ENCODE peak calls at places on chromosomes 11 and 22, in five cellular contexts. V is OCI-LY7, K is uterus, M is body of pancreas, U is tibial nerve. F is an unnamed sample. For H3K9me3 and H3K36me3, the result is how much of the 10 kb centered on the place peaks cover.

GRCh38 chr11:111733009-111733408 is 33.2 kb downstream of the PPP2R1B start:
- DNase-seq in U (no peak), K (peak), M (no peak), V (no peak), F (no peak)

GRCh38 chr22:39352301-39352867 is 2.6 kb downstream of the SYNGR1 start:
- DNase-seq in V (no peak), K (no peak), M (no peak), U (no peak), F (no peak)

GRCh38 chr11:83070878-83071640 is 638 bp downstream of the RAB30 start:
- DNase-seq in U (peak), K (peak), V (no peak), M (peak), F (peak)

GRCh38 chr22:19488884-19489843 is 9.4 kb downstream of the CDC45 start:
- DNase-seq in U (no peak), V (no peak), M (no peak), K (no peak), F (no peak)

GRCh38 chr11:122645847-122646246 is 9.7 kb upstream of the UBASH3B start:
- DNase-seq in K (no peak), V (no peak), M (no peak), U (no peak), F (no peak)

GRCh38 chr11:127521413-127521812 is 520.8 kb upstream of the KIRREL3 start:
- DNase-seq in U (no peak), M (no peak), V (no peak), K (no peak), F (no peak)

GRCh38 chr11:34588701-34589100 is 32.2 kb upstream of the EHF start:
- DNase-seq in M (no peak), V (no peak), U (no peak), K (no peak), F (no peak)

GRCh38 chr11:59224419-59224928 is 11.7 kb upstream of the MPEG1 start:
- DNase-seq in K (no peak), V (no peak), M (no peak), U (no peak), F (no peak)

GRCh38 chr11:28461338-28461737 is 353.1 kb downstream of the METTL15 start:
- DNase-seq in K (no peak), M (no peak), V (no peak), U (no peak), F (no peak)

GRCh38 chr11:93820085-93820710 is 30.2 kb downstream of the VSTM5 start:
- DNase-seq in K (no peak), V (no peak), M (no peak), U (no peak), F (no peak)

DNA sequence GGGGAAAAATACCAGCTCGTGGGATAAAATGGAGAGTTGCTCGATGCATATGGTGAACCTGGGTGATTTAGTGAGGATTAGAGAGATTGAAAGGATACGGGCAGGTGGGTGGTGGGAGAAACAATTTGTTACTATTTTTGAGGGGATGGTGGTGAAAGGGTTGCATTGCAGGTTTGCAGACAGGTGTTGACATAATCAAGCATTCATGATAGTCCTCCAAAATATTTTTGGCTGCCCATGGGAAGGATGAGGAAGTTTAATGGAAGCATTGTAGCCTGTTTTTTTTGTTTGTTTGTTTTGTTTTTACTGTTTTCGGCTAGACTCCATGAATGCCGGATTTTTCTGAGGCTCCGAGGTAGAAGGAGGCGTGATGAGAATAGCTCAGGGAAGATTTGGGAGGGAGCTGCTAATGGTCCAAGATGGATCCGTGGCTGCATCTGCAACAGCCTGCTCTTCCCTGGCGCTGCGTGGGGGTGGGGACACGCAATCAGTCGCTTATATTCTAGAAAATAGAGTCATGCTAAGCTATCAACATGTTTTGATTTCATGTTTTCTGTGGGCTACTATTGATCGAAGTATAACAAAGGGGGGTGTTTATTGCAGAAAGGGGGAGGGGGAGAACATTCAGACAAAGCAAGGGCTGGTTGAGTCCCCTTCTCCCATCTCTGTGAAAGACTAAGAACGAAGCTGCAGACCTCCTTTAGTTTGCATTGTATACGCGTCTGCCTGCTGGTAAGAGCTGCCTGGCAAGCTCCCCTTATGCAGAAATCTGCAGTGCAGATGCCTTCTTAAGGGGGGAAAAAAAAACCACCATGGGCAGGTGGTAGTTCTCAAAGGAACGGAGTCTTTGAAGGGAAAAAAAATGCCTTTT is 980 bp downstream of the RTN3 start:
- DNase-seq in U (no peak), M (peak), V (peak), K (peak), F (no peak)
- TF ChIP-seq CTCF in U (no peak), M (peak), V (peak), K (peak), F (peak)

DNA sequence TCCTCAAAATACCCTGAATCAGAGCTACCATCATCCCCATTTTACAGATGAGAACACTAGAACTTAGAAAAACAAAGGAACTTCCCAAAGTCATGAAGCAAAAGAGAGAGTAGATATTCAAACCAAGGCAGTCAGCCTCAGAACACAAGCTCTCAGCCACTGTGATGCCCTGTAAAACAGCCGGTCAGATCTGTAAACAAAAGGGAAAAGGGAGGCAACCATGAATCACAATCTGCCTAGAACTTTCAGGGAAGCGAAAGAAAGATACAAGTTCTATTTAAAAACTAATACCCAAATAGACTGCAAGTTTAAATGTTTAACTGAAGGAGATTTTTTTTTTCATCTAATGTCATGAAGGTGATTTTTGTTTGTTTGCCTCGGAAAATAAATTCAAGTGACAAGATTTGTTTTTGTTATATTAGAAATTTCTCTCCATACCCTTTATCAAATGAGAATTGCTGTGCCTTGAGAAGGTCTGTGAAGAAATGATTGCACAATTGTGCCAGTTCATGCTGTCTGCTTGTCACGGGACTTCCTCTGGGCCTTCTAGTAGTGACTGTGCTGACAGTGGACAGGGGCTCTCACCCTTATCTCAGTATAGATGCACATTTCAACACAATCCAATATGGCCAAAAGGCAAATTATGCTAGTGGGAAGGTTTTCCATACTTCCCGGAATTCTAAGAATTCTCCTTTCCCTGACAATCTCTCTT is 11.7 kb downstream of the SAA1 start:
- DNase-seq in K (no peak), M (no peak), V (no peak), U (no peak), F (no peak)
- H3K9me3 ChIP-seq in K (under half), M (under half), V (under half), U (under half), F (under half)

DNA sequence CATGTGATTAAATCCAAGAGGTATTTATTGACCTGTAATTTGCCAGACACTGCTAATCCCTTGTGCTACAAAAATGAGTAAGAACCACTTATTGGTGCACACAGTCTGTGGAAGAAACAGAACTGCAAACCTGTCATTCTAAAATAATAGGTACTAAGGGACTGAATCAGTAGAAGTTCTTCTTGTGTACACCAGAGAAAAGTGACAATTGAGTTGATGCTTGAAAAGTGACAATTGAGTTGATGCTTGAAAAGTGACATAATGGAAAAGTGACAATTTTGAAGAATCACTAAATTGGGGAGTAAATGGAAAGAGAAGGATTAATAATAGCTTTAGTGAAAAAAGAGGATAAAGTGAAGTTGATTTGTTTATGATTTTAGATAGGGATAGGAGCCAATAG is 56.4 kb downstream of the DKK3 start:
- DNase-seq in U (no peak), M (no peak), K (no peak), V (no peak), F (no peak)
- H3K36me3 ChIP-seq in U (under half), M (under half), K (under half), V (half or more), F (half or more)

GRCh38 chr11:115585361-115586024 is 81.3 kb upstream of the CADM1 start:
- DNase-seq in M (no peak), V (no peak), K (no peak), U (no peak), F (no peak)

GRCh38 chr11:115579181-115579825 is 75.1 kb upstream of the CADM1 start:
- DNase-seq in U (no peak), M (no peak), K (no peak), V (no peak), F (no peak)

GRCh38 chr11:115580416-115580815 is 76.2 kb upstream of the CADM1 start:
- DNase-seq in M (no peak), U (no peak), K (no peak), V (no peak), F (no peak)

GRCh38 chr11:115580927-115581680 is 76.9 kb upstream of the CADM1 start:
- DNase-seq in V (no peak), M (no peak), U (peak), K (no peak), F (peak)

DNA sequence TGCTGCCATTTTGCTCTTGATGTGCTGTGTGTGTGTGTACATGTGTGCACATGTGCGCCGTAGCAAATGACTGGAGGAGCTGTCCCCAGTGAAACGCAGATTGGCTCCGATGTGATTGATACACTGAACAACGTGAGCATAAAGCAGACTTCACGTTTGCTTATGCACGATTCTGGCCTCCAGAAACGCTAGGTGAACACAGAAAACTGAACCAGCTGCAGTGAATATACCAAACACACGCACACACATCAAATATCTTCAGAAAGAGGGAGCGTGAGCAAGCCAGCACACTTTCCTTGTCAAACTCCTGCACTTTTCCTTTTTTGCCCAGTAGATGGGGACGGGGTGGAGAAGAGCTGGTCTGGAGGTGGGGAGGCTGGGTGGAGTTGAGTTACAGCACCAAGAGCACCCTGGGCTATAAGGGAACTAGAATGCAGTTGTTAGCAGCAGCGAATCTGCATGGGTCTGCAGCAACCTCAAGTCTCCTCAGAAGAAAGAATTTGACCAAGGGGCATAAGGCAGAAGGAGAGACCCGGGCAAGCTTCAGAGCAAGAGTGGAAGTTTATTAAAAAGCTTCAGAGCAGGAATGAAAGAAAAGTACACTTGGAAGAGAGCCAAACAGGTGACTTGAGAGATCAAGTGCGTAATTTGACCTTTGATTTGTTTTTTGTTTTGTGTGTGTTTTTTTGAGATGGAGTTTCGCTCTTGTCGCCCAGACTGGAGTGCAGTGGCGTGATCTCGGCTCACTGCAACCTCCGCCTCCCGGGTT is 77.8 kb upstream of the CADM1 start:
- DNase-seq in M (no peak), K (no peak), U (no peak), V (no peak), F (peak)
- TF ChIP-seq CTCF in M (no peak), K (no peak), U (no peak), V (no peak), F (peak)

DNA sequence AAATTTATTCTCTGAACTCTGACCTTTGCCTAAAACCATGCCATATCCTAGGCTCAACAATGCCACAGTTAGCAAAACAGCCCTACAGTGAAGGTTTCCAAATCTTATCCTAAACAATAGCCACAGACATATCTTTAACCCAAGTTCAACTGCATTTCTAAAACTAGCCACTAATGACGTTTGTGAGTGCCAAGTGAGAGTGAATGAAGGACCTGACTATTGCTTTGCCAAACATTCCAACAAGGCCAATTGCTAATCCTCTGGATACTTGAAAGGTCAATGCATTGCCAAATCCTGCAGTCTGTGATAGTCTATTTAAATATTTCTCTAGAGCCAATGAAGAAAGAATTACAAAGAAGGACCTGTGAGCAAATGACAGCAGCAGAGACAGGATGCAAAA is 2.5 kb upstream of the OR4C45 start:
- DNase-seq in V (no peak), M (no peak), K (no peak), U (no peak), F (no peak)
- H3K9me3 ChIP-seq in V (under half), M (under half), K (under half), U (under half), F (under half)

GRCh38 chr11:45811571-45812290 is 6.8 kb downstream of the SLC35C1 start:
- DNase-seq in U (no peak), M (no peak), K (no peak), V (no peak), F (no peak)

GRCh38 chr11:45811109-45811435 is 6.1 kb downstream of the SLC35C1 start:
- DNase-seq in M (no peak), K (no peak), U (no peak), V (no peak), F (no peak)

GRCh38 chr11:45809456-45810395 is 4.8 kb downstream of the SLC35C1 start:
- DNase-seq in M (no peak), U (no peak), V (no peak), K (no peak), F (no peak)

GRCh38 chr11:45812581-45813548 is 7.9 kb downstream of the SLC35C1 start:
- DNase-seq in K (no peak), V (no peak), U (no peak), M (no peak), F (no peak)

GRCh38 chr11:45810431-45811108 is 5.6 kb downstream of the SLC35C1 start:
- DNase-seq in U (no peak), K (no peak), M (no peak), V (no peak), F (no peak)
- H3K36me3 ChIP-seq in U (under half), K (under half), M (under half), V (under half), F (under half)

GRCh38 chr22:45977003-45977395 is at the start of gene WNT7B:
- DNase-seq in U (no peak), V (no peak), K (no peak), M (no peak), F (no peak)

GRCh38 chr22:45978275-45978713 is 1.3 kb upstream of the WNT7B start:
- DNase-seq in M (no peak), V (no peak), K (no peak), U (no peak), F (no peak)

GRCh38 chr22:45976351-45977002 is 485 bp downstream of the WNT7B start:
- DNase-seq in M (no peak), U (no peak), V (no peak), K (no peak), F (no peak)

GRCh38 chr22:45975266-45976161 is 1.4 kb downstream of the WNT7B start:
- DNase-seq in V (no peak), K (no peak), M (no peak), U (no peak), F (no peak)

GRCh38 chr22:45977551-45978274 is 751 bp upstream of the WNT7B start:
- DNase-seq in K (no peak), M (no peak), V (no peak), U (no peak), F (peak)
- TF ChIP-seq CTCF in K (no peak), M (no peak), V (no peak), U (no peak), F (no peak)

GRCh38 chr11:72609451-72609850 is 64.8 kb downstream of the PDE2A start:
- DNase-seq in K (no peak), M (no peak), V (no peak), U (no peak), F (no peak)
- H3K9me3 ChIP-seq in K (under half), M (under half), V (under half), U (under half), F (under half)

DNA sequence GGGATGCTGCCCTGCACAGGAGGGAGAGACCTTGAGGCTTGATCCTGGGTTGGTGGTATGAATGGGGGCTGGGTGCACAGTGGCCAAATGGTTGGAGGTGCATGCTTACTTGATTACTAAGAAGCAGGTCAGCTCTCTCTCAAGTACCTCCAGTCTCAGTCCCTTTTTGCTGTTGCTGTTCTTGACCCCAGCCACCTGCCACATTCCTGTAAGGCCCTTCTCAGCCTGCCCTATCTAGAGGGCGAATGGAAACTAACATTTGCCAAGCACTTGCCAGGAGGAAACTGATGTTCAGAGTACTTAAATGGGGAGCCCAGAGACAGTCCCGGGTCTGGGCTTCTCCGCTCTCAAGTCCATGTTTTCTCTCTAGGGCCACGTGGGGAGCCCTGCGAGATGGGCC is 39.9 kb downstream of the CABIN1 start:
- DNase-seq in K (no peak), U (no peak), V (no peak), M (no peak), F (no peak)
- H3K36me3 ChIP-seq in K (under half), U (under half), V (half or more), M (under half), F (half or more)

F was measured in WERI-Rb-1.